ENCODE peak calls at places on chromosomes 5 and 9, in ten cellular contexts. One of them, this sample, is unnamed.

GRCh38 chr9:128405077-128405779 is 15.4 kb upstream of the CERCAM start:
- DNase-seq in OCI-M1: no peak
- DNase-seq in central memory CD4-positive, alpha-beta T cell: no peak
- DNase-seq in fibroblast of the conjunctiva: no peak
- DNase-seq in activated naive CD4-positive, alpha-beta T cell treated with anti-CD3 and anti-CD28 coated beads for 36 hours: no peak
- DNase-seq in activated effector memory CD4-positive, alpha-beta T cell treated with Interleukin-2 at 50 U/mL for 16 hours: no peak
- DNase-seq in adipocyte: no peak
- DNase-seq in EL: no peak
- DNase-seq in NAMALWA: no peak
- DNase-seq in ELF-1: no peak
- DNase-seq in this sample: no peak

GRCh38 chr5:6544561-6544935 is 88.3 kb downstream of the NSUN2 start:
- DNase-seq in OCI-M1: no peak
- DNase-seq in central memory CD4-positive, alpha-beta T cell: no peak
- DNase-seq in fibroblast of the conjunctiva: no peak
- DNase-seq in activated naive CD4-positive, alpha-beta T cell treated with anti-CD3 and anti-CD28 coated beads for 36 hours: no peak
- DNase-seq in activated effector memory CD4-positive, alpha-beta T cell treated with Interleukin-2 at 50 U/mL for 16 hours: no peak
- DNase-seq in adipocyte: no peak
- DNase-seq in EL: no peak
- DNase-seq in NAMALWA: no peak
- DNase-seq in ELF-1: no peak
- DNase-seq in this sample: no peak

GRCh38 chr5:112848116-112848811 is 12.8 kb upstream of the SRP19 start:
- DNase-seq in OCI-M1: peak; percentile 90
- DNase-seq in central memory CD4-positive, alpha-beta T cell: peak; percentile 24
- DNase-seq in fibroblast of the conjunctiva: peak; percentile 69
- DNase-seq in activated naive CD4-positive, alpha-beta T cell treated with anti-CD3 and anti-CD28 coated beads for 36 hours: no peak
- DNase-seq in activated effector memory CD4-positive, alpha-beta T cell treated with Interleukin-2 at 50 U/mL for 16 hours: no peak
- DNase-seq in adipocyte: peak; percentile 90
- DNase-seq in EL: peak; percentile 66
- DNase-seq in NAMALWA: peak; percentile 87
- DNase-seq in ELF-1: peak; percentile 60
- DNase-seq in this sample: peak; percentile 80

GRCh38 chr5:37696190-37697021 is 143.4 kb downstream of the GDNF start:
- DNase-seq in OCI-M1: no peak
- DNase-seq in central memory CD4-positive, alpha-beta T cell: no peak
- DNase-seq in fibroblast of the conjunctiva: no peak
- DNase-seq in activated naive CD4-positive, alpha-beta T cell treated with anti-CD3 and anti-CD28 coated beads for 36 hours: no peak
- DNase-seq in activated effector memory CD4-positive, alpha-beta T cell treated with Interleukin-2 at 50 U/mL for 16 hours: no peak
- DNase-seq in adipocyte: peak; percentile 56
- DNase-seq in EL: peak; percentile 34
- DNase-seq in NAMALWA: no peak
- DNase-seq in ELF-1: no peak
- DNase-seq in this sample: no peak

GRCh38 chr9:21970800-21971620 is 23.2 kb downstream of the CDKN2A start:
- DNase-seq in OCI-M1: no peak
- DNase-seq in central memory CD4-positive, alpha-beta T cell: no peak
- DNase-seq in fibroblast of the conjunctiva: no peak
- DNase-seq in activated naive CD4-positive, alpha-beta T cell treated with anti-CD3 and anti-CD28 coated beads for 36 hours: no peak
- DNase-seq in activated effector memory CD4-positive, alpha-beta T cell treated with Interleukin-2 at 50 U/mL for 16 hours: no peak
- DNase-seq in adipocyte: no peak
- DNase-seq in EL: peak; percentile 45
- DNase-seq in NAMALWA: no peak
- DNase-seq in ELF-1: peak; percentile 15
- DNase-seq in this sample: no peak

GRCh38 chr9:136119259-136120118 is 814 bp upstream of the TMEM250 start:
- DNase-seq in OCI-M1: peak; percentile 30
- DNase-seq in central memory CD4-positive, alpha-beta T cell: no peak
- DNase-seq in fibroblast of the conjunctiva: no peak
- DNase-seq in activated naive CD4-positive, alpha-beta T cell treated with anti-CD3 and anti-CD28 coated beads for 36 hours: peak; percentile 52
- DNase-seq in activated effector memory CD4-positive, alpha-beta T cell treated with Interleukin-2 at 50 U/mL for 16 hours: no peak
- DNase-seq in adipocyte: peak; percentile 49
- DNase-seq in EL: peak; percentile 80
- DNase-seq in NAMALWA: peak; percentile 23
- DNase-seq in ELF-1: peak; percentile 89
- DNase-seq in this sample: peak; percentile 32

GRCh38 chr5:119435436-119436132 is 16.7 kb upstream of the HSD17B4 start:
- DNase-seq in OCI-M1: peak; percentile 48
- DNase-seq in central memory CD4-positive, alpha-beta T cell: peak; percentile 59
- DNase-seq in fibroblast of the conjunctiva: no peak
- DNase-seq in activated naive CD4-positive, alpha-beta T cell treated with anti-CD3 and anti-CD28 coated beads for 36 hours: peak; percentile 85
- DNase-seq in activated effector memory CD4-positive, alpha-beta T cell treated with Interleukin-2 at 50 U/mL for 16 hours: peak; percentile 60
- DNase-seq in adipocyte: peak; percentile 65
- DNase-seq in EL: peak; percentile 50
- DNase-seq in NAMALWA: peak; percentile 80
- DNase-seq in ELF-1: peak; percentile 82
- DNase-seq in this sample: peak; percentile 61

GRCh38 chr5:9604416-9604815 is 25.7 kb downstream of the TAS2R1 start:
- DNase-seq in OCI-M1: no peak
- DNase-seq in central memory CD4-positive, alpha-beta T cell: no peak
- DNase-seq in fibroblast of the conjunctiva: no peak
- DNase-seq in activated naive CD4-positive, alpha-beta T cell treated with anti-CD3 and anti-CD28 coated beads for 36 hours: no peak
- DNase-seq in activated effector memory CD4-positive, alpha-beta T cell treated with Interleukin-2 at 50 U/mL for 16 hours: no peak
- DNase-seq in adipocyte: no peak
- DNase-seq in EL: peak; percentile 64
- DNase-seq in NAMALWA: no peak
- DNase-seq in ELF-1: no peak
- DNase-seq in this sample: no peak

GRCh38 chr5:177335043-177335700 is 16.3 kb downstream of the LMAN2 start:
- DNase-seq in OCI-M1: no peak
- DNase-seq in central memory CD4-positive, alpha-beta T cell: no peak
- DNase-seq in fibroblast of the conjunctiva: no peak
- DNase-seq in activated naive CD4-positive, alpha-beta T cell treated with anti-CD3 and anti-CD28 coated beads for 36 hours: no peak
- DNase-seq in activated effector memory CD4-positive, alpha-beta T cell treated with Interleukin-2 at 50 U/mL for 16 hours: no peak
- DNase-seq in adipocyte: no peak
- DNase-seq in EL: no peak
- DNase-seq in NAMALWA: no peak
- DNase-seq in ELF-1: no peak
- DNase-seq in this sample: no peak

GRCh38 chr9:113556877-113557593 is 93.5 kb downstream of the RGS3 start:
- DNase-seq in OCI-M1: no peak
- DNase-seq in central memory CD4-positive, alpha-beta T cell: no peak
- DNase-seq in fibroblast of the conjunctiva: no peak
- DNase-seq in activated naive CD4-positive, alpha-beta T cell treated with anti-CD3 and anti-CD28 coated beads for 36 hours: no peak
- DNase-seq in activated effector memory CD4-positive, alpha-beta T cell treated with Interleukin-2 at 50 U/mL for 16 hours: no peak
- DNase-seq in adipocyte: no peak
- DNase-seq in EL: peak; percentile 26
- DNase-seq in NAMALWA: no peak
- DNase-seq in ELF-1: no peak
- DNase-seq in this sample: no peak

GRCh38 chr5:58924306-58924705 is 341.4 kb downstream of the RAB3C start:
- DNase-seq in OCI-M1: no peak
- DNase-seq in central memory CD4-positive, alpha-beta T cell: no peak
- DNase-seq in fibroblast of the conjunctiva: no peak
- DNase-seq in activated naive CD4-positive, alpha-beta T cell treated with anti-CD3 and anti-CD28 coated beads for 36 hours: no peak
- DNase-seq in activated effector memory CD4-positive, alpha-beta T cell treated with Interleukin-2 at 50 U/mL for 16 hours: no peak
- DNase-seq in adipocyte: no peak
- DNase-seq in EL: no peak
- DNase-seq in NAMALWA: no peak
- DNase-seq in ELF-1: no peak
- DNase-seq in this sample: no peak

GRCh38 chr5:135026645-135027317 is 7.2 kb downstream of the PITX1 start:
- DNase-seq in OCI-M1: no peak
- DNase-seq in central memory CD4-positive, alpha-beta T cell: no peak
- DNase-seq in fibroblast of the conjunctiva: no peak
- DNase-seq in activated naive CD4-positive, alpha-beta T cell treated with anti-CD3 and anti-CD28 coated beads for 36 hours: no peak
- DNase-seq in activated effector memory CD4-positive, alpha-beta T cell treated with Interleukin-2 at 50 U/mL for 16 hours: no peak
- DNase-seq in adipocyte: peak; percentile 50
- DNase-seq in EL: no peak
- DNase-seq in NAMALWA: no peak
- DNase-seq in ELF-1: peak; percentile 31
- DNase-seq in this sample: peak; percentile 18

GRCh38 chr5:120604898-120605297 is 140.8 kb downstream of the PRR16 start:
- DNase-seq in OCI-M1: no peak
- DNase-seq in central memory CD4-positive, alpha-beta T cell: no peak
- DNase-seq in fibroblast of the conjunctiva: peak; percentile 65
- DNase-seq in activated naive CD4-positive, alpha-beta T cell treated with anti-CD3 and anti-CD28 coated beads for 36 hours: no peak
- DNase-seq in activated effector memory CD4-positive, alpha-beta T cell treated with Interleukin-2 at 50 U/mL for 16 hours: no peak
- DNase-seq in adipocyte: peak; percentile 88
- DNase-seq in EL: peak; percentile 97
- DNase-seq in NAMALWA: no peak
- DNase-seq in ELF-1: no peak
- DNase-seq in this sample: peak; percentile 85

GRCh38 chr5:168433982-168434381 is 52.3 kb upstream of the RARS1 start:
- DNase-seq in OCI-M1: no peak
- DNase-seq in central memory CD4-positive, alpha-beta T cell: no peak
- DNase-seq in fibroblast of the conjunctiva: no peak
- DNase-seq in activated naive CD4-positive, alpha-beta T cell treated with anti-CD3 and anti-CD28 coated beads for 36 hours: no peak
- DNase-seq in activated effector memory CD4-positive, alpha-beta T cell treated with Interleukin-2 at 50 U/mL for 16 hours: no peak
- DNase-seq in adipocyte: no peak
- DNase-seq in EL: no peak
- DNase-seq in NAMALWA: no peak
- DNase-seq in ELF-1: peak; percentile 52
- DNase-seq in this sample: peak; percentile 17

GRCh38 chr9:72467766-72468738 is 53.4 kb upstream of the TMC1 start:
- DNase-seq in OCI-M1: no peak
- DNase-seq in central memory CD4-positive, alpha-beta T cell: no peak
- DNase-seq in fibroblast of the conjunctiva: no peak
- DNase-seq in activated naive CD4-positive, alpha-beta T cell treated with anti-CD3 and anti-CD28 coated beads for 36 hours: no peak
- DNase-seq in activated effector memory CD4-positive, alpha-beta T cell treated with Interleukin-2 at 50 U/mL for 16 hours: no peak
- DNase-seq in adipocyte: no peak
- DNase-seq in EL: no peak
- DNase-seq in NAMALWA: no peak
- DNase-seq in ELF-1: no peak
- DNase-seq in this sample: peak; percentile 67

This sample was measured in fibroblast of villous mesenchyme.